ENCODE peak calls at places on chromosomes 12 and 14, in seven cellular contexts. K, X, O, F, V, A and D are unnamed samples.

GRCh38 chr12:42237052-42237852 is 796 bp downstream of the YAF2 start:
- DNase-seq in A (peak), O (peak), K (peak), F (peak), X (peak), V (peak), D (peak)

GRCh38 chr14:94611179-94611578 is 1.0 kb upstream of the SERPINA3 start:
- DNase-seq in K (no peak), X (no peak), A (no peak), O (no peak), V (no peak), F (no peak), D (no peak)

GRCh38 chr12:34625116-34625515 is 602.8 kb downstream of the ALG10 start:
- DNase-seq in V (no peak), X (peak), K (no peak), A (peak), F (no peak), O (no peak), D (no peak)

GRCh38 chr12:12883369-12884001 is 7.9 kb upstream of the GPRC5A start:
- DNase-seq in K (peak), A (peak), O (no peak), V (no peak), F (no peak), X (no peak), D (peak)

GRCh38 chr12:116432321-116432750 is 126.8 kb upstream of the MAP1LC3B2 start:
- DNase-seq in A (no peak), K (peak), X (peak), O (no peak), V (no peak), F (no peak), D (peak)

GRCh38 chr12:109753054-109753401 is 39.4 kb downstream of the FAM222A start:
- DNase-seq in K (no peak), A (no peak), F (no peak), X (no peak), V (peak), O (no peak), D (no peak)

GRCh38 chr12:65305346-65305950 is 27.0 kb downstream of the MSRB3 start:
- DNase-seq in V (no peak), F (no peak), K (peak), A (no peak), O (no peak), X (no peak), D (peak)

GRCh38 chr14:78970677-78971076 is 800.5 kb downstream of the NRXN3 start:
- DNase-seq in O (no peak), K (no peak), X (no peak), V (no peak), A (no peak), F (no peak), D (no peak)

GRCh38 chr12:93892431-93893210 is 215.4 kb downstream of the CRADD start:
- DNase-seq in O (no peak), V (no peak), K (no peak), X (peak), A (no peak), F (peak), D (no peak)

GRCh38 chr14:101027291-101027690 is 123.8 kb upstream of the RTL1 start:
- DNase-seq in X (no peak), F (no peak), K (no peak), O (no peak), V (no peak), A (no peak), D (no peak)

GRCh38 chr14:54920052-54920451 is 17.4 kb upstream of the GCH1 start:
- DNase-seq in F (no peak), K (no peak), A (no peak), O (no peak), X (no peak), V (no peak), D (no peak)

GRCh38 chr14:19974844-19975243 is 547 bp upstream of the OR4K15 start:
- DNase-seq in X (no peak), K (no peak), O (no peak), A (no peak), F (no peak), V (no peak), D (no peak)

GRCh38 chr12:113119980-113120669 is 15.4 kb downstream of the RASAL1 start:
- DNase-seq in X (peak), F (no peak), O (no peak), A (no peak), V (no peak), K (no peak), D (no peak)

GRCh38 chr12:113980537-113981337 is 14.6 kb upstream of the RBM19 start:
- DNase-seq in A (peak), X (peak), V (peak), K (peak), F (peak), O (peak), D (peak)

GRCh38 chr12:88934163-88934747 is 354.0 kb upstream of the KITLG start:
- DNase-seq in F (no peak), O (no peak), K (peak), V (no peak), A (no peak), X (no peak), D (no peak)

GRCh38 chr14:55963295-55963694 is 154.9 kb upstream of the PELI2 start:
- DNase-seq in X (peak), O (no peak), A (no peak), V (no peak), F (no peak), K (no peak), D (no peak)

GRCh38 chr12:105013892-105014291 is 27.8 kb downstream of the NOPCHAP1 start:
- DNase-seq in V (no peak), K (peak), A (no peak), X (peak), F (no peak), O (no peak), D (peak)

GRCh38 chr14:64760916-64761315 is 56.7 kb downstream of the PLEKHG3 start:
- DNase-seq in O (no peak), F (no peak), X (no peak), K (no peak), A (no peak), V (no peak), D (no peak)

GRCh38 chr12:8644345-8645248 is 18.0 kb downstream of the MFAP5 start:
- DNase-seq in A (peak), X (no peak), V (no peak), K (no peak), F (no peak), O (no peak), D (no peak)

GRCh38 chr14:61491224-61491623 is 169.8 kb downstream of the PRKCH start:
- DNase-seq in K (no peak), O (no peak), V (no peak), F (no peak), X (no peak), A (no peak), D (no peak)

GRCh38 chr12:58917699-58918334 is 2.5 kb downstream of the LRIG3 start:
- DNase-seq in K (no peak), X (no peak), F (no peak), O (no peak), V (no peak), A (no peak), D (peak)
- H3K9ac ChIP-seq in K (peak), X (no peak), F (no peak), O (no peak), V (no peak), A (no peak), D (peak)

DNA sequence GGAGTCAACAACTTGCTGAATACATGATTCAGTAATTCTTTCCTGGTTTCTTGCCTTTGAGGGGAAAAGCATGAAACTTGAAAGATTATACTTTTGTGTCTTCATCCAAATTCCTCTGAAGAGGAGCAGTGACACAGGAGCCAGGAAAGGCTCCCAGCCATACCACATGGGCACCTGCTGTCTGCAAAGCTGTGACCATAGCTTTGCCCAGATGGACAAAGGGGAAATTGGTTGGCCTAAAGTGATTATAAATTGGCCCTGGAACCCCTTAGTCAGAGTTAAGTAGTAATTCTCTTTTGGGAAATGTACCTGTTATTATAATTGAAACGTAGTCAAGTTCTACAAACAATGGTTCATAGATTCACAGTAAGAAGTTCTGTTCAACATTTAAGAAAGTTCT is 44.3 kb upstream of the DCN start:
- DNase-seq in O (no peak), X (no peak), A (no peak), V (no peak), F (no peak), K (no peak), D (no peak)
- H2BK5ac ChIP-seq in O (no peak), X (no peak), A (no peak), V (no peak), F (no peak), K (no peak), D (no peak)

GRCh38 chr14:99264691-99265090 is 7.3 kb downstream of the BCL11B start:
- DNase-seq in A (no peak), X (no peak), V (no peak), K (no peak), F (no peak), O (no peak), D (no peak)

GRCh38 chr14:99262977-99263448 is 9.0 kb downstream of the BCL11B start:
- DNase-seq in X (peak), V (no peak), F (no peak), O (no peak), A (no peak), K (no peak), D (no peak)

GRCh38 chr14:99265571-99265970 is 6.4 kb downstream of the BCL11B start:
- DNase-seq in F (no peak), A (no peak), V (no peak), X (no peak), K (no peak), O (no peak), D (no peak)

GRCh38 chr14:99261916-99262787 is 9.8 kb downstream of the BCL11B start:
- DNase-seq in K (no peak), V (no peak), O (no peak), F (no peak), A (no peak), X (no peak), D (no peak)

GRCh38 chr14:99263564-99264330 is 8.2 kb downstream of the BCL11B start:
- DNase-seq in X (no peak), F (no peak), K (no peak), O (no peak), A (no peak), V (no peak), D (no peak)
- H3K9ac ChIP-seq in X (peak), F (no peak), K (no peak), O (no peak), A (no peak), V (no peak), D (no peak)

GRCh38 chr12:27400856-27401255 is 45.7 kb upstream of the SMCO2 start:
- DNase-seq in F (no peak), O (no peak), K (no peak), V (no peak), X (no peak), A (peak), D (no peak)
- H2BK5ac ChIP-seq in F (no peak), O (no peak), K (no peak), V (no peak), X (no peak), A (no peak), D (no peak)

DNA sequence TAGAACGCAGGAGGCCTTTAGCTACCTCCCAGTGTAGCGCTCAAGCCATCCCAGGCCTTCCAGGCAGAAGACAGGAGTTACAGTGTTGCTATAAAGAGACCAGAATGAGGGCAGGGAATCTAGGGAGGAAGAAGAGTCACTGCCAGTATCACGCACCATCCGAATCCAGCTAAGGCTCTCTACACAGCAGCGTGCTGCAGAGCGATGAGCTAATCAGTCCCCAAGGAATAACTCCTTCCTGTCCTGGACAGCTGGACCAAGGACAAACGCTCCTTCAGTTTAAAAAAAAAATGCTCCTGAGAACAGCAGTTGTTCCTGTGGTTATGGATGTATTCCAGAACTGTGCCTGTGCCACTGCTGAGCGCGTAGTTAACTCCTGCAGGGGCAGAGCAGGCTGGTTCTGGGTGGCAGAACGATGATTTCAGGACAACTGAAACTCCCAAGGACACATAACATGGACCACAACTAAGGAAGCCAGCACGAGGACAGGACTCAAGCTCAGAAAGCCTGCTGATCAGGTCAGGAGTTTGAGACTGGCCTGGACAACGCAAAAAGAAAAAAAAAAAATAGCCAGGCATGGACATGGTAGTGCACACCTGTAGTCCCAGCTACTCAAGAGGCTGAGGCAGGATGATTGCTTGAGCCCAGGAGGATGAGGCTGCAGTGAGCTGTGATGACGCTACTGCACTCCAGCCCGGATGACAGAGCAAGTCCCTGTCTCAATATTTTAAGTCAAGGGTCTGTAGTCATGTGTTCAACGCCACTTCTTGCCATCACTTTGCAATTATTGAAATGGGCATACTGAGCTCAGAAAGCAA is 2.6 kb downstream of the IFFO1 start:
- DNase-seq in V (no peak), F (no peak), K (peak), X (no peak), O (no peak), A (no peak), D (peak)
- H3K9ac ChIP-seq in V (no peak), F (no peak), K (no peak), X (peak), O (no peak), A (no peak), D (peak)

GRCh38 chr12:24423611-24424010 is 474.1 kb upstream of the SOX5 start:
- DNase-seq in V (no peak), X (no peak), O (no peak), A (peak), K (no peak), F (no peak), D (no peak)
- H2BK5ac ChIP-seq in V (no peak), X (no peak), O (no peak), A (no peak), K (no peak), F (no peak), D (no peak)